ENCODE peak calls at places on chromosome 17, in five cellular contexts. Z is ovary, K is SK-N-SH, R is tibial artery, B is coronary artery. V is an unnamed sample.

GRCh38 chr17:28983286-28984240 is 22.3 kb downstream of the SEZ6 start:
- DNase-seq in Z (no peak), K (no peak), R (no peak), B (no peak), V (no peak)

GRCh38 chr17:47729486-47729885 is 3.5 kb upstream of the TBX21 start:
- DNase-seq in Z (no peak), K (no peak), R (no peak), B (no peak), V (peak; percentile 29)

GRCh38 chr17:34171245-34171818 is 83.8 kb upstream of the CCL2 start:
- DNase-seq in Z (peak; percentile 37), K (peak; percentile 62), R (no peak), B (no peak), V (peak; percentile 65)

GRCh38 chr17:41404024-41404651 is 6.7 kb upstream of the KRT31 start:
- DNase-seq in Z (no peak), K (no peak), R (no peak), B (no peak), V (no peak)

GRCh38 chr17:46002973-46003316 is 3.9 kb downstream of the STH start:
- DNase-seq in Z (no peak), K (no peak), R (no peak), B (no peak), V (no peak)

GRCh38 chr17:80497726-80498241 is 21.4 kb upstream of the NPTX1 start:
- DNase-seq in Z (no peak), K (no peak), R (no peak), B (no peak), V (no peak)

GRCh38 chr17:80770881-80771611 is 220.6 kb upstream of the CHMP6 start:
- DNase-seq in Z (no peak), K (no peak), R (no peak), B (no peak), V (no peak)

GRCh38 chr17:81553616-81554181 is 1.5 kb upstream of the FAAP100 start:
- DNase-seq in Z (peak; percentile 67), K (peak; percentile 83), R (peak; percentile 78), B (no peak), V (no peak)

GRCh38 chr17:2067048-2067452 is 12.1 kb downstream of the HIC1 start:
- DNase-seq in Z (no peak), K (no peak), R (no peak), B (no peak), V (no peak)

GRCh38 chr17:42387221-42387657 is 1.0 kb downstream of the STAT3 start:
- DNase-seq in Z (no peak), K (peak; percentile 41), R (no peak), B (no peak), V (no peak)

GRCh38 chr17:75524269-75524970 is 1.1 kb upstream of the LLGL2 start:
- DNase-seq in Z (no peak), K (peak; percentile 41), R (no peak), B (no peak), V (no peak)
- H3K27ac ChIP-seq in Z (peak overlapping the region; percentile 71), K (no peak overlapping the region), R (peak overlapping the region; percentile 65), B (peak overlapping the region; percentile 85), V (peak overlapping the region; percentile 80)

GRCh38 chr17:61490540-61490975 is 38.3 kb downstream of the TBX4 start:
- DNase-seq in Z (no peak), K (no peak), R (no peak), B (peak; percentile 67), V (no peak)

GRCh38 chr17:61489719-61490490 is 37.7 kb downstream of the TBX4 start:
- DNase-seq in Z (no peak), K (no peak), R (no peak), B (no peak), V (no peak)

GRCh38 chr17:61487668-61488595 is 35.7 kb downstream of the TBX4 start:
- DNase-seq in Z (no peak), K (peak; percentile 64), R (no peak), B (no peak), V (no peak)

GRCh38 chr17:61487161-61487654 is 35.0 kb downstream of the TBX4 start:
- DNase-seq in Z (no peak), K (peak; percentile 74), R (no peak), B (no peak), V (no peak)

GRCh38 chr17:61488878-61489718 is 36.9 kb downstream of the TBX4 start:
- DNase-seq in Z (no peak), K (no peak), R (no peak), B (no peak), V (no peak)
- H3K4me3 ChIP-seq in Z (no peak overlapping the region), K (no peak overlapping the region), R (no peak overlapping the region), B (no peak overlapping the region), V (no peak overlapping the region)

GRCh38 chr17:58083491-58084316 is 485 bp downstream of the DYNLL2 start:
- DNase-seq in Z (peak; percentile 72), K (peak; percentile 91), R (peak; percentile 88), B (peak; percentile 84), V (peak; percentile 88)
- TF ChIP-seq CTCF in Z (no peak), K (no peak), R (no peak), B (no peak), V (no peak)

DNA sequence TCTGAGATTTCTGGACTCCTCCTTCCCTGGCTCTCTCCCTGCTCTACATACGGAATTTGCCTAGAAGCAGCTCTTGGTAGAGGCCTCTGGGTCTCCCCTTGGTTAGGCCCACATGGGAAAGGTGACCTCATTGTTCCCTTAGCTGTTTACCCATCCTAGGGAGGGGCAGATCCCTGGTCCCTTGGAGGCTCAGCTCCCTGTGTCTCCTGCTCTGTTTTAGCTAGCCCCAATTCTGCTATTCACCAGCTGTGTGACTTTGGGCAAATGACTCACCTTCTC is 3.8 kb downstream of the ABCC3 start:
- DNase-seq in Z (no peak), K (no peak), R (no peak), B (no peak), V (no peak)
- H3K27ac ChIP-seq in Z (no peak overlapping the region), K (peak overlapping the region; percentile 88), R (peak overlapping the region; percentile 30), B (peak overlapping the region; percentile 76), V (no peak overlapping the region)

GRCh38 chr17:65776890-65777289 is 215.4 kb upstream of the AXIN2 start:
- DNase-seq in Z (no peak), K (no peak), R (no peak), B (no peak), V (no peak)

GRCh38 chr17:65771704-65772103 is 210.3 kb upstream of the AXIN2 start:
- DNase-seq in Z (no peak), K (no peak), R (no peak), B (no peak), V (no peak)

GRCh38 chr17:65772989-65773388 is 211.5 kb upstream of the AXIN2 start:
- DNase-seq in Z (no peak), K (no peak), R (no peak), B (no peak), V (no peak)

DNA sequence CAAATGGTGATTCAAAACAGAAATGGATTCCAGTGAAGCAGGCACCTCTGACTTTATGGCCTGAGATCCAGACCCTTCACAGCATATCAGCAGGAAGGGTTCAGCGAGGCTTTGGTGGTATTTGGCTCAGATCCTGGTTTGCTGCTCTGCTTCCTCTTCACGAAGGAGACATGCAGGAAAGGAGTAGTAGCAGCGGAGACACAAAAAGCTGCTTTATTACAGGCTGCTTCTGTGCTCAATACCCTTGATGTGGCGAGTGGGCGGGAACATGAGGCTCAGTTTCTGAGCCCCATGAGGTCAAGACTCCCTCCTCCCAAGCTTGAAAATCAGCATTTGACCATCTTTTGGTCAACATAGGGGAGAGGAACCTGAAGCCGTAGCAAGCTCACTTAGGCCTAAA is 213.3 kb upstream of the AXIN2 start:
- DNase-seq in Z (no peak), K (no peak), R (no peak), B (no peak), V (no peak)
- H3K4me3 ChIP-seq in Z (no peak overlapping the region), K (no peak overlapping the region), R (no peak overlapping the region), B (no peak overlapping the region), V (no peak overlapping the region)

DNA sequence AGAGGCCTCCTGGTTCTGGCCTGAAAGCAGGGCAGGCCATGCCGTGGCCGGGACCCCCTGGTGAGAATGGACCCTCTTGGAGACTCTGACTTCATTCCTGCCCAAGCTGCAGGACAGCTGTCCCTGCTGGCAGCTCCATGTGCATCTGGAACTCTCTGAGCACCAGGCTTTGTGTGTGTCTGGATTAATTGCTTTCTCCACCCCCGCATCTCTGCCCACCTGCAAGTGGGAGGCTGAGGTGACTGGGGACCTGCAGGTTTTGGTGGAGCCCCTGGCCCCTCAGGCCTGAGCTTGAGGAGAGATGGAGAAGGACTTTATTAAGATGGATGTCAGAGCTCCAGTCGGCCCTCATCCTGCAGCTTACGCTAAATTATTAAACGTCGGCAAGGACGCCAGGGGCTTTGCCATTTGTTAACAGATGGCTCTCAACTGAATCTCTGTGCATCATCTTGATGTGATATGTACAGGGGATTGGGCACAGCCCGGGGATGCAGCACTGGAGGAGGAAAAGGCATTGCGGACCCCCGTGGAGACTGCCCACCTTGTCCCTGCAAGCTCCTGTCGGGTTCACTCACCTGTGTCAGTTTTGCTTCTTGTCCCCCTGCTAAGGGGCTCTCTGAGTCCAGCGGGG is 154.2 kb upstream of the RPL38 start:
- DNase-seq in Z (no peak), K (peak; percentile 36), R (no peak), B (no peak), V (no peak)
- TF ChIP-seq CTCF in Z (no peak), K (no peak), R (no peak), B (no peak), V (no peak)

GRCh38 chr17:65560628-65561371 is 648 bp downstream of the AXIN2 start:
- DNase-seq in Z (peak; percentile 92), K (peak; percentile 92), R (peak; percentile 92), B (peak; percentile 91), V (peak; percentile 93)
- H3K27ac ChIP-seq in Z (peak overlapping the region; percentile 92), K (peak overlapping the region; percentile 95), R (peak overlapping the region; percentile 91), B (peak overlapping the region; percentile 95), V (no peak overlapping the region)